ENCODE peak calls at places on chromosomes 11 and 22, in nine cellular contexts. S is HCT116, M is esophagus squamous epithelium, H is A549, J is thoracic aorta, L is cardiac muscle cell, F is transverse colon, Z is IMR-90, K is mammary epithelial cell. N is an unnamed sample. For H3K4me1, the result is how much of the 10 kb centered on the place peaks cover.

GRCh38 chr11:74221816-74222215 is 50.7 kb downstream of the PPME1 start:
- DNase-seq in L (no peak), H (no peak), K (no peak), S (no peak), J (no peak), Z (peak), M (no peak), F (no peak), N (no peak)

GRCh38 chr11:82733444-82734119 is at the start of gene FAM181B:
- DNase-seq in L (peak), F (peak), K (peak), S (no peak), Z (no peak), H (peak), J (peak), M (no peak), N (peak)

GRCh38 chr11:79066456-79067354 is 374.1 kb downstream of the TENM4 start:
- DNase-seq in L (peak), Z (no peak), J (no peak), M (no peak), K (no peak), S (no peak), F (no peak), H (no peak), N (no peak)

GRCh38 chr11:113529606-113530005 is 54.4 kb upstream of the DRD2 start:
- DNase-seq in M (no peak), K (no peak), H (no peak), F (no peak), S (no peak), Z (no peak), L (no peak), J (no peak), N (no peak)

GRCh38 chr11:36622431-36623136 is 24.5 kb upstream of the RAG2 start:
- DNase-seq in M (no peak), F (no peak), J (no peak), H (peak), Z (peak), L (peak), S (peak), K (peak), N (no peak)

GRCh38 chr11:68480855-68481510 is 20.4 kb downstream of the PPP6R3 start:
- DNase-seq in K (no peak), M (no peak), Z (no peak), S (no peak), L (no peak), J (no peak), H (no peak), F (no peak), N (no peak)

GRCh38 chr11:109808569-109808968 is 284.6 kb upstream of the ZC3H12C start:
- DNase-seq in Z (peak), L (no peak), J (no peak), H (no peak), F (no peak), M (no peak), K (peak), S (no peak), N (no peak)

GRCh38 chr22:35589071-35589735 is 27.9 kb downstream of the MB start:
- DNase-seq in L (no peak), M (no peak), K (peak), H (peak), F (peak), Z (peak), J (no peak), S (peak), N (peak)

GRCh38 chr11:112297248-112297866 is 36.7 kb upstream of the PLET1 start:
- DNase-seq in Z (no peak), S (no peak), K (no peak), L (no peak), H (no peak), F (no peak), M (no peak), J (no peak), N (no peak)

GRCh38 chr22:47443836-47444745 is 681.6 kb downstream of the TBC1D22A start:
- DNase-seq in F (no peak), M (no peak), S (no peak), L (no peak), J (no peak), H (no peak), K (no peak), Z (no peak), N (no peak)

GRCh38 chr22:44181912-44182590 is 1.3 kb downstream of the PARVG start:
- DNase-seq in F (no peak), Z (no peak), S (no peak), K (no peak), J (no peak), H (no peak), L (no peak), M (no peak), N (no peak)

GRCh38 chr11:24747275-24748251 is 250.7 kb downstream of the LUZP2 start:
- DNase-seq in S (no peak), J (no peak), F (no peak), M (no peak), Z (no peak), L (peak), H (no peak), K (no peak), N (no peak)

GRCh38 chr11:118929496-118930151 is 3.9 kb upstream of the BCL9L start:
- DNase-seq in J (peak), H (peak), M (no peak), F (peak), Z (peak), S (peak), K (peak), L (peak), N (peak)

GRCh38 chr11:2458321-2458720 is 13.5 kb downstream of the KCNQ1 start:
- DNase-seq in K (no peak), M (no peak), L (no peak), Z (no peak), F (no peak), J (no peak), S (no peak), H (no peak), N (peak)

GRCh38 chr11:89136606-89137005 is 41.1 kb upstream of the TYR start:
- DNase-seq in J (no peak), H (no peak), Z (no peak), S (no peak), L (no peak), K (no peak), F (no peak), M (no peak), N (no peak)

GRCh38 chr11:85718126-85718943 is 32.3 kb upstream of the CCDC89 start:
- DNase-seq in S (no peak), L (no peak), K (no peak), F (no peak), Z (peak), M (no peak), H (no peak), J (no peak), N (no peak)

GRCh38 chr11:86497310-86497709 is 122.6 kb downstream of the CCDC81 start:
- DNase-seq in L (no peak), S (no peak), H (no peak), F (no peak), Z (peak), J (no peak), K (peak), M (no peak), N (no peak)

GRCh38 chr22:40313007-40313406 is 33.3 kb upstream of the ADSL start:
- DNase-seq in J (no peak), Z (no peak), H (no peak), F (no peak), S (no peak), M (no peak), K (no peak), L (no peak), N (no peak)

DNA sequence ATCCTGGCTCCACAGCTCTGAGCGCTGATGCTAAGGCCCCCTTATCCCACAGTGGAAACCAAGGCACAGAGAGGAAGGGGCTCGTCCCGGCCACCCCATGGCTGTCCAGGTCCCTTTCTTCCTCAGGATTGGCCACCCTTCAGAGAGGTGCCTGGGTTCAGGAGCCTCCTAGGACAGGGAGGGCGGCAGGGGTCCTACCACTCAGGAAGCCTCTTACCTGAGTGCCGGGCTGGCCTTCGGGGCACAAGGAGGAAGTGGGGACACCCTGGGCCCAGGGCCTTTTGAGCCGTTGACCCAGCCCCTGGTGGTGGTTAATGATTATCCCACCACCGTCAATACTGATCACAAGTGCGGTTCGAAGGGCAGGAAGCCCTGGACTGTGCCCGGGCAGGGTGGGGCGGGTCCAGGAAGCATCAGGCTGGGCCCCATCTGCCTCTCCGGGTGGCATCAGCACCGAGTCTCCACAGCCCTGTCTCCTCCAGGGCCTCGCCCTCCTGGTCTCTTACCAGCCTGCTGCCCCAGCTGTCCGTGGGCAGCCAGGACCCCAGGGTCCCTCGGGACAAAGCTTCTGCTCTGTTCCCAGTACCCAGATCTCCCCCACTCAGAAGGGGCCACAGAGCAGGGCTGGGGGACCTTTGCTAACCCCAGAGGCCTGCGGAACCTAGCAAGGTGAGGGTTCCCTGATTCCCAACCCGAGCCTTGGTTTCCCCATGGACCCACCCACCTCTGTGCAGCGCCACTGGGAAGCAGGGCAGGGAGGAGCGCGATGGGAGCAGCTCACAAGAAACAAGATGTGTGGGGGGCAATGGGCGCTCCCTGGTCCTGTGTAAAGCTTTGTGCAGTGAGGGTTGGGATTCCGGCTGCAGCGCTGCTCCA is 15.0 kb upstream of the EHD1 start:
- DNase-seq in S (no peak), L (no peak), M (no peak), H (peak), K (no peak), J (no peak), F (peak), Z (no peak), N (no peak)
- TF ChIP-seq CTCF in S (no peak), L (no peak), M (no peak), H (no peak), K (no peak), J (no peak), F (no peak), Z (no peak), N (no peak)

GRCh38 chr11:10308208-10308954 is 3.5 kb downstream of the ADM start:
- DNase-seq in J (no peak), H (no peak), L (no peak), F (no peak), Z (peak), S (no peak), K (no peak), M (no peak), N (no peak)
- H3K4me1 ChIP-seq in J (half or more), H (under half), L (under half), F (under half), Z (under half), S (under half), K (under half), M (under half), N (under half)

DNA sequence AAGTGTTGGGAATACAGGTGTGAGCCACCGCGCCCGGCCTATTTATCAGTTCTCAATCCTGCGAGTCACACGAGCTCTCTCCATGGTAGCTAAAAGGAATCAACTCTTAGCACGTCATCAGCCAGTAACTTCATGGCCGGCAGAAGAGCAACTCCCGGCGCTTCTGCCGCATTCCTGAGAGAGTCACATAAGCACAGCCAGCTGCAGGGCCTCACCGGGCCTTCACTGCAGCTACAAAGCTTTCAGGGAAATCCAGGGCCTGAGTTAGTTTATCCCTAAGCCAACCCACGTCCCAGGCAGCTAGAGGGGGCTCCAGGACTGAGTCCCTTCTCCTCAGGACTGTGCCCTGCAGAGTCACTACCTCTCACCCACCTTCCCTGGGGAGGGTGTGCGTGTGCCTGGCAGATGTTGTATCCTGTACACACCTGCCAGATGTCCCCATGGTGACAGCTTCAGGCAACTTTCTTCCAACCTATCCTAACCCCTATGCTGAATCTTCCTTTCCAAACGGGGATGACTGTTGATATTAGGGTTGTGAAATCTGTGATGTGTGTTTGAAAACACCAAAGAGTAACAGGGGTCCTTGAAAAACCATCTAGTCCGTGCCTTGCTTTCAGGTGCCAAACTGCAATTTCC is 45.9 kb upstream of the ARFGAP3 start:
- DNase-seq in L (peak), J (no peak), H (no peak), F (peak), Z (peak), S (no peak), K (no peak), M (no peak), N (no peak)
- H3K27ac ChIP-seq in L (peak), J (no peak), H (no peak), F (peak), Z (peak), S (no peak), K (no peak), M (peak), N (peak)

GRCh38 chr11:62057069-62057468 is 66.7 kb upstream of the INCENP start:
- DNase-seq in J (no peak), L (no peak), S (no peak), M (no peak), K (no peak), F (no peak), H (no peak), Z (no peak), N (no peak)

GRCh38 chr11:62064221-62064620 is 59.6 kb upstream of the INCENP start:
- DNase-seq in S (no peak), H (no peak), F (no peak), L (no peak), J (no peak), K (no peak), Z (no peak), M (no peak), N (no peak)

GRCh38 chr11:62062223-62062861 is 61.5 kb upstream of the INCENP start:
- DNase-seq in Z (no peak), K (no peak), L (no peak), S (no peak), F (no peak), J (no peak), H (no peak), M (no peak), N (no peak)

GRCh38 chr11:62055970-62056369 is 67.8 kb upstream of the INCENP start:
- DNase-seq in K (no peak), Z (no peak), S (no peak), H (no peak), L (no peak), F (no peak), J (no peak), M (no peak), N (no peak)

DNA sequence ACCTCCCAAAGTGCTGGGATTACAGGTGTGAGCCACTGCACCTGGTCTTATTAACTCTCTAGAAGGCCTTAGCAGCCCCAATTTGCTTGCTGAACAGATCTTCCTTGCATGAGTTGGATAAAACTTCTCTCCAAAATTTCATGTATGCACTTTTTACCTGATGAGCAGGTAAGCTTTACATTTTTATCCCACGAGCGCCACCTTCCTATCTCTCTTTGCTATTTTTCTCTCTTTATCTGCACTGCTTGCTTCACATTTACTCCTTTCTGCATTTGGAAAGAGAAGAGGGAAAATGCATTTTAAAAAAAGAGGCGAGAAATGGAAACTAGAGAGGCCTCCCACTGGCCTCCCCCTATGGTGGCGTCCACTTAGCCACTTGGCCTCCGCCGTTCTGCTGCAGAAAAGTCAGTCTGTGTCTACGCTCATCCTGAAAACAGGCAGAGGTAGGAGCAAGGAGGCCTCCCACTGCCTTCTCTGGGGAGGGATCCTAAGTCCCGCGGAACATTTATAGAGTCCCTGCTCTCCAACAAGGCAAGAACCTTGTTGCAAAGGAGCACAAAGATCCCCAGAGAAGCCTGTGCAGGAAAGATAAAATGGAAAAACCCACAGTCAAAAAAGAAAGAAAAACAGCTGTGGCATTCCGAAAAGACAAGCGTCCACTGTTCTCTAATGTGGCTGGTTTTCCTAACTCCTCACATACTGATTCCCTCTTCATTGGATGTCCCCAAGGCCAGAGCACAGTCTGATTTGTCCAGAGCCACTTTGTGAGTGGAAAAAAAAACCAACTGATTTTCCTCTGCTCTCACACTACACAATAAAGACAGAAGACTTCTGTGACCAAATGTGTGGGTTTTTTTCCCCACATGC is 62.2 kb upstream of the INCENP start:
- DNase-seq in H (no peak), Z (no peak), K (peak), L (no peak), F (no peak), M (no peak), J (no peak), S (no peak), N (no peak)
- TF ChIP-seq CTCF in H (no peak), Z (no peak), K (peak), L (peak), F (no peak), M (peak), J (no peak), S (no peak), N (no peak)

GRCh38 chr11:94139421-94139820 is 10.8 kb downstream of the PANX1 start:
- DNase-seq in F (no peak), H (no peak), Z (no peak), M (no peak), L (peak), J (no peak), K (no peak), S (no peak), N (no peak)
- H3K4me1 ChIP-seq in F (under half), H (half or more), Z (under half), M (under half), L (under half), J (half or more), K (under half), S (under half), N (under half)

GRCh38 chr11:80700386-80700785 is 1259.6 kb upstream of the TENM4 start:
- DNase-seq in J (no peak), Z (no peak), M (no peak), L (no peak), H (no peak), K (no peak), S (no peak), F (no peak), N (no peak)
- H3K27ac ChIP-seq in J (no peak), Z (no peak), M (peak), L (no peak), H (no peak), K (peak), S (no peak), F (peak), N (no peak)

GRCh38 chr11:14908214-14908880 is 16.3 kb upstream of the CYP2R1 start:
- DNase-seq in Z (peak), M (no peak), S (peak), L (peak), F (peak), J (no peak), K (peak), H (peak), N (no peak)
- TF ChIP-seq CTCF in Z (peak), M (peak), S (peak), L (peak), F (peak), J (peak), K (peak), H (peak), N (peak)

DNA sequence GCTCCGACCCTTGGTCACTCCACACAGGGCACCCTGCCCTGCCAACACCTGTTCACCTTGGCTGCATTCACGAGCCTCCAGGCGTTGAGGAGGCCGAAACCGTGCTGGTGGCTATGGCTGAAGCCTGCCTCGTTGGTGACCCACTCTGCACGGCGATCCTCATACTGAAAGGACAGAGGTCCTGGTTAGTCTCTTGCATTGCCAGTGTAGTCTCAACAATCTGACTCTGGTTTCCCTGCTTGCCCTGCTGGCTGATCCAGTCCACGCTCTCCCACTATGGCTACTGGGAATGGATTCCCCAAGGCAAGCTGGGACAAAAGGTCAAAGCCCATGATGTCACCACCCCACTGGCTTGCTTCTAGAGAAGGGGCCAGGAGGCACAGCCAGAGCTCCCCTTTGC is 12.9 kb downstream of the PCSK7 start:
- DNase-seq in F (no peak), S (no peak), Z (no peak), M (no peak), J (no peak), K (no peak), H (no peak), L (no peak), N (peak)
- H3K4me1 ChIP-seq in F (half or more), S (under half), Z (under half), M (under half), J (half or more), K (under half), H (under half), L (under half), N (half or more)

N was measured in tibial artery.